ENCODE peak calls at places on chromosomes 16 and 17, in five cellular contexts. A, G, P, D and B are unnamed samples.

GRCh38 chr16:22358000-22358399 is 16.4 kb downstream of the CDR2 start:
- DNase-seq in A (peak; percentile 62), G (no peak), P (no peak), D (no peak), B (no peak)

GRCh38 chr17:74924250-74924948 is at the start of gene OTOP2:
- DNase-seq in A (peak; percentile 5), G (no peak), P (no peak), D (no peak), B (no peak)

GRCh38 chr17:80770881-80771611 is 220.6 kb upstream of the CHMP6 start:
- DNase-seq in A (no peak), G (no peak), P (no peak), D (no peak), B (no peak)

GRCh38 chr17:59345476-59345875 is 14.0 kb downstream of the YPEL2 start:
- DNase-seq in A (no peak), G (no peak), P (no peak), D (no peak), B (no peak)

GRCh38 chr17:64097196-64097936 is 32.6 kb downstream of the ERN1 start:
- DNase-seq in A (no peak), G (no peak), P (peak; percentile 54), D (no peak), B (peak; percentile 53)

GRCh38 chr16:72794986-72795385 is 252.9 kb downstream of the ZFHX3 start:
- DNase-seq in A (no peak), G (no peak), P (no peak), D (no peak), B (peak; percentile 68)

GRCh38 chr17:7589891-7590611 is at the start of gene SOX15:
- DNase-seq in A (no peak), G (no peak), P (peak; percentile 22), D (no peak), B (peak; percentile 96)

GRCh38 chr17:56599566-56599965 is 6.1 kb downstream of the NOG start:
- DNase-seq in A (no peak), G (no peak), P (no peak), D (no peak), B (no peak)

GRCh38 chr16:12643034-12643455 is 160.6 kb downstream of the CPPED1 start:
- DNase-seq in A (no peak), G (no peak), P (no peak), D (no peak), B (no peak)

GRCh38 chr16:85402910-85403692 is 210.0 kb upstream of the GSE1 start:
- DNase-seq in A (no peak), G (no peak), P (peak; percentile 59), D (peak; percentile 48), B (peak; percentile 96)

GRCh38 chr17:58387834-58388233 is 29.5 kb downstream of the RNF43 start:
- DNase-seq in A (no peak), G (no peak), P (no peak), D (no peak), B (no peak)

GRCh38 chr17:37494971-37495370 is 5.3 kb downstream of the DUSP14 start:
- DNase-seq in A (no peak), G (no peak), P (no peak), D (no peak), B (no peak)

GRCh38 chr17:48546187-48546923 is 1.4 kb upstream of the HOXB2 start:
- DNase-seq in A (no peak), G (no peak), P (no peak), D (no peak), B (no peak)

GRCh38 chr17:44760474-44761308 is 1.9 kb downstream of the ADAM11 start:
- DNase-seq in A (no peak), G (no peak), P (no peak), D (no peak), B (peak; percentile 86)

GRCh38 chr16:57624806-57625500 is 3.5 kb upstream of the ADGRG1 start:
- DNase-seq in A (no peak), G (no peak), P (no peak), D (no peak), B (no peak)

GRCh38 chr17:37483311-37484039 is 6.2 kb upstream of the DUSP14 start:
- DNase-seq in A (no peak), G (no peak), P (peak; percentile 71), D (no peak), B (peak; percentile 82)

GRCh38 chr16:31474173-31474714 is 2.3 kb downstream of the TGFB1I1 start:
- DNase-seq in A (no peak), G (no peak), P (peak; percentile 87), D (no peak), B (peak; percentile 99)

GRCh38 chr16:35750157-35750689 is 2290.8 kb downstream of the TP53TG3F start:
- DNase-seq in A (no peak), G (no peak), P (no peak), D (no peak), B (peak; percentile 15)

GRCh38 chr16:11094075-11094593 is 149.8 kb downstream of the CLEC16A start:
- DNase-seq in A (no peak), G (no peak), P (no peak), D (no peak), B (no peak)

GRCh38 chr17:4004517-4005295 is 40.5 kb upstream of the ATP2A3 start:
- DNase-seq in A (peak; percentile 65), G (peak; percentile 17), P (peak; percentile 87), D (no peak), B (peak; percentile 93)

GRCh38 chr17:16872836-16873653 is 98.9 kb downstream of the TNFRSF13B start:
- DNase-seq in A (peak; percentile 10), G (no peak), P (peak; percentile 70), D (peak; percentile 81), B (peak; percentile 93)

GRCh38 chr16:75264999-75265910 is 13.8 kb upstream of the BCAR1 start:
- DNase-seq in A (no peak), G (no peak), P (peak; percentile 62), D (peak; percentile 74), B (peak; percentile 97)

GRCh38 chr17:74512041-74512440 is 19.2 kb downstream of the CD300LB start:
- DNase-seq in A (no peak), G (no peak), P (peak; percentile 43), D (no peak), B (no peak)

GRCh38 chr16:85616608-85617311 is 3.6 kb downstream of the GSE1 start:
- DNase-seq in A (no peak), G (no peak), P (no peak), D (no peak), B (no peak)

GRCh38 chr17:64133546-64134215 is 3.7 kb upstream of the ERN1 start:
- DNase-seq in A (peak; percentile 68), G (no peak), P (peak; percentile 64), D (no peak), B (peak; percentile 89)

GRCh38 chr17:70597774-70598173 is 428.4 kb downstream of the KCNJ2 start:
- DNase-seq in A (no peak), G (no peak), P (no peak), D (no peak), B (no peak)

GRCh38 chr16:671353-672131 is 3.6 kb downstream of the RHOT2 start:
- DNase-seq in A (no peak), G (no peak), P (no peak), D (no peak), B (no peak)

GRCh38 chr17:50817142-50817751 is 18.1 kb upstream of the WFIKKN2 start:
- DNase-seq in A (peak; percentile 57), G (no peak), P (peak; percentile 77), D (peak; percentile 84), B (no peak)

GRCh38 chr17:43151880-43152456 is 19.0 kb upstream of the NBR1 start:
- DNase-seq in A (no peak), G (no peak), P (no peak), D (no peak), B (no peak)

GRCh38 chr16:9115277-9115676 is 23.8 kb downstream of the HAPSTR1 start:
- DNase-seq in A (no peak), G (no peak), P (no peak), D (no peak), B (no peak)

GRCh38 chr17:14731591-14731990 is 430.7 kb downstream of the HS3ST3B1 start:
- DNase-seq in A (no peak), G (no peak), P (no peak), D (no peak), B (no peak)

GRCh38 chr17:82229686-82230626 is 1.1 kb downstream of the SLC16A3 start:
- DNase-seq in A (no peak), G (no peak), P (no peak), D (peak; percentile 57), B (peak; percentile 98)

GRCh38 chr16:69796285-69797118 is 34.4 kb downstream of the WWP2 start:
- DNase-seq in A (peak; percentile 42), G (no peak), P (peak; percentile 79), D (no peak), B (peak; percentile 84)

GRCh38 chr17:80868022-80868609 is 123.5 kb upstream of the CHMP6 start:
- DNase-seq in A (no peak), G (no peak), P (no peak), D (no peak), B (peak; percentile 8)

GRCh38 chr16:15777533-15778203 is 79.2 kb downstream of the MYH11 start:
- DNase-seq in A (no peak), G (no peak), P (peak; percentile 39), D (no peak), B (no peak)

GRCh38 chr17:57001541-57001940 is 23.6 kb downstream of the SCPEP1 start:
- DNase-seq in A (no peak), G (no peak), P (no peak), D (no peak), B (no peak)